ENCODE peak calls at places on chromosome 14, in seven cellular contexts. N, X, O, B, W, I and V are unnamed samples.

GRCh38 chr14:73369433-73369832 is 88.9 kb downstream of the NUMB start:
- DNase-seq in N (no peak), X (no peak), O (no peak), B (no peak), W (no peak), I (no peak), V (no peak)

GRCh38 chr14:76762617-76763361 is 1.5 kb downstream of the VASH1 start:
- DNase-seq in N (no peak), X (no peak), O (no peak), B (no peak), W (no peak), I (no peak), V (no peak)

GRCh38 chr14:20772650-20773049 is 4.4 kb downstream of the EDDM3B start:
- DNase-seq in N (no peak), X (no peak), O (no peak), B (no peak), W (no peak), I (no peak), V (no peak)

GRCh38 chr14:48747683-48748082 is 838.5 kb downstream of the RPS29 start:
- DNase-seq in N (no peak), X (no peak), O (no peak), B (no peak), W (no peak), I (no peak), V (no peak)

GRCh38 chr14:104749111-104749649 is 3.8 kb upstream of the SIVA1 start:
- DNase-seq in N (no peak), X (no peak), O (no peak), B (peak; percentile 58), W (no peak), I (no peak), V (no peak)

GRCh38 chr14:93430889-93431670 is at the start of gene UNC79:
- DNase-seq in N (no peak), X (peak; percentile 1), O (no peak), B (no peak), W (no peak), I (no peak), V (peak; percentile 26)

GRCh38 chr14:64953661-64954060 is 11.1 kb upstream of the GPX2 start:
- DNase-seq in N (no peak), X (no peak), O (no peak), B (no peak), W (no peak), I (no peak), V (peak; percentile 79)

GRCh38 chr14:92693998-92694780 is 54.2 kb downstream of the LGMN start:
- DNase-seq in N (no peak), X (no peak), O (peak; percentile 51), B (no peak), W (no peak), I (no peak), V (no peak)

GRCh38 chr14:28867571-28867970 is 101.0 kb downstream of the FOXG1 start:
- DNase-seq in N (no peak), X (no peak), O (no peak), B (no peak), W (no peak), I (no peak), V (no peak)

GRCh38 chr14:26130690-26131089 is 467.1 kb downstream of the NOVA1 start:
- DNase-seq in N (no peak), X (no peak), O (no peak), B (no peak), W (no peak), I (no peak), V (no peak)

GRCh38 chr14:26870722-26871121 is 272.9 kb upstream of the NOVA1 start:
- DNase-seq in N (no peak), X (no peak), O (no peak), B (no peak), W (no peak), I (no peak), V (no peak)

GRCh38 chr14:59215353-59215752 is 26.9 kb downstream of the DAAM1 start:
- DNase-seq in N (no peak), X (no peak), O (peak; percentile 88), B (peak; percentile 77), W (peak; percentile 80), I (peak; percentile 47), V (peak; percentile 32)
- H3K27ac ChIP-seq in N (no peak overlapping the region), X (no peak overlapping the region), O (peak overlapping the region; percentile 24), B (no peak overlapping the region), W (peak overlapping the region; percentile 79), I (no peak overlapping the region), V (no peak overlapping the region)

GRCh38 chr14:23299558-23299957 is 3.1 kb downstream of the PPP1R3E start:
- DNase-seq in N (no peak), X (no peak), O (no peak), B (peak; percentile 70), W (no peak), I (no peak), V (peak; percentile 67)
- H3K27ac ChIP-seq in N (peak overlapping the region; percentile 96), X (no peak overlapping the region), O (no peak overlapping the region), B (no peak overlapping the region), W (peak overlapping the region; percentile 99), I (peak overlapping the region; percentile 21), V (peak overlapping the region; percentile 99)

DNA sequence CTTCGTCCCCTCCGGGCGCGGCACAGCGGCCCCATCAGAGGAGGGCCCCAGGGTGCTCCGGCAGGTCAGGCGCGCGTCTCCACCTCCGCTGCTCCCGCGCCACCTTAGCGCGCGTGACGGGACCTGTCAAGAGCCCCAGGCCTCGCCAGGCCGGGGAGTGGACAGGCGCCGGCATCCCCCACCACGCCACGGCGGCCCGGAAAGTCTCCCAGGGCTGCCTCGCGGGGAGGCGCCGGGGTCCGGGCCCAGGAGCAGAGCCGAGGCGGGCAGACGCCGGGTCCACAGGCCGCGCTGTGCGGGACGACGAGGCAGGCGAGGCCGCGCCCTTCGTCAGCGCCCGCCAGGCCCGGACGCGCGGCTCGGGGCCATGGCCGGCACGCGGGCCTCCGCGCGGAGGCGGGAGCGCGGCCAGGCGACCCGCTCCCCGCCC is 549 bp downstream of the DICER1 start:
- DNase-seq in N (no peak), X (no peak), O (peak; percentile 83), B (peak; percentile 19), W (peak; percentile 43), I (no peak), V (peak; percentile 53)
- H3K27ac ChIP-seq in N (peak overlapping the region; percentile 92), X (peak overlapping the region; percentile 91), O (peak overlapping the region; percentile 99), B (peak overlapping the region; percentile 88), W (peak overlapping the region; percentile 97), I (no peak overlapping the region), V (no peak overlapping the region)

DNA sequence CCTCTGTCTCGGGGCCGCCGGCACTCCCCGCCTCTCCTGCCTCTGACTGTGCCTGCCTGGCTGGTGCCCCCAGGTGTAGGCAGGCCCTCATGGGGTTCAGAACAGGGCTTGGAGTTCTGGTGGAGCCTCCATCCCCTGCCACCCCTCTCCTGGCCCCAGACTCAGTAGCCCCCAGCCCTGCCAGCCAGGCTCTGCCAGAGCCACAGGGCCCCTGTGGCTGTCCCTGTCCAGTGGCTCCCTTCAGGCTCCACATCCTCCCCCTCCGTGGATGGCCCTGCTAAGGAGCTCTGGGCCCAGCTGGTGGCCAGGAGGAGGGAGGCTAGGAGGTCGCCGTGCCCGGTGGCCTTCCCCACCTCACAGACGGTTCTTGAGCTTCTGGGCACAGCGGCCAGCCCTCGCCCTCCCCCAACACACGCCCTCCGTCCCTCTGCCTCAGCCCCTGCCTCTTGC is 12.5 kb downstream of the TRMT61A start:
- DNase-seq in N (no peak), X (no peak), O (no peak), B (no peak), W (no peak), I (no peak), V (no peak)
- H3K27ac ChIP-seq in N (no peak overlapping the region), X (no peak overlapping the region), O (peak overlapping the region; percentile 81), B (peak overlapping the region; percentile 9), W (peak overlapping the region; percentile 76), I (no peak overlapping the region), V (no peak overlapping the region)

GRCh38 chr14:55120466-55121144 is 8.4 kb upstream of the LGALS3 start:
- DNase-seq in N (no peak), X (no peak), O (no peak), B (no peak), W (no peak), I (no peak), V (no peak)

GRCh38 chr14:55123101-55123500 is 6.0 kb upstream of the LGALS3 start:
- DNase-seq in N (no peak), X (peak; percentile 96), O (no peak), B (peak; percentile 98), W (no peak), I (peak; percentile 84), V (no peak)

GRCh38 chr14:55121146-55121545 is 7.9 kb upstream of the LGALS3 start:
- DNase-seq in N (no peak), X (no peak), O (no peak), B (no peak), W (no peak), I (no peak), V (no peak)

GRCh38 chr14:55122441-55122986 is 6.5 kb upstream of the LGALS3 start:
- DNase-seq in N (no peak), X (peak; percentile 29), O (no peak), B (peak; percentile 34), W (peak; percentile 76), I (no peak), V (peak; percentile 51)

DNA sequence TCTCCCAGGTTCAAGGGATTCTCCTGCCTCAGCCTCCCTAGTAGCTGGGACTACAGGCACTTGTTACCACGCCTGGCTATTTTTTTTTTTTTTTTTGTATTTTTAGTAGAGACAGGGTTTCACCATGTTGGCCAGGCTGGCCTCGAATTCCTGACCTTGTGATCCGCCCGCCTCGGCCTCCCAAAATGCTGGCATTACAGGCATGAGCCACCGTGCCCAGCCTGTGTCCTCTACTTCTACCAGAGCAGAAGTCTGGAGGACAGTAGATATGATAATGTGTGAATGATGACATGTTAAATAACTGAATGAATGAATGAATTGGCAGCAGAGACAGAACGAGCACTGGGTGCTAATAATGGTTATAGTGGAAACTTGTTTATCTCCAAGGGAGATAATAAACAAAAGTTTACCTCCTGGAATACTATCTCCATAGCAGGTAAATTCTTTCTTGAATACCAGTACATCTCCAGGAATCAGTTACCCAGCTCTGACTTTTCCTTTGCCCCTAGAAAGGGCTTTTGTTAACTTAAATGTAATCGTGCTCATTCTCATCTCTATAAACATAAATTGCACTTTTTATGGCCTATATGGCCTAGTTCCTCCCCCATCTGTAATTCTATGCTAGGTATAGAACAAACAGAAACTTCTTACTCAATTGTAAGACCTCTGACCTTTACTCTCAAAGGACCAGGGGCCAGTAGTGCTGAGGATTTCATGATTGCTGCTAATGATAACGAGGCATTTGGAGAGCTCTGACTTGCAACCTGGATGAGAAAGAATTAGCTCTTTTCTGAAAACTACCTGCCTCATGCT is 7.2 kb upstream of the LGALS3 start:
- DNase-seq in N (no peak), X (no peak), O (no peak), B (no peak), W (no peak), I (no peak), V (no peak)
- H3K27ac ChIP-seq in N (no peak overlapping the region), X (peak overlapping the region; percentile 73), O (peak overlapping the region; percentile 1), B (no peak overlapping the region), W (peak overlapping the region; percentile 95), I (no peak overlapping the region), V (peak overlapping the region; percentile 66)